ENCODE peak calls at places on chromosome 11, in nine cellular contexts. One of them, this sample, is unnamed.

GRCh38 chr11:60895687-60896086 is 10.7 kb downstream of the PRPF19 start:
- DNase-seq in neural progenitor cell: no peak
- DNase-seq in HCT116: no peak
- DNase-seq in GM23248: no peak
- DNase-seq in OCI-LY7: no peak
- DNase-seq in hepatocyte: no peak
- DNase-seq in MM.1S: no peak
- DNase-seq in PC-3: no peak
- DNase-seq in SK-N-SH: no peak
- DNase-seq in this sample: no peak

GRCh38 chr11:9962722-9963121 is 298.8 kb downstream of the SWAP70 start:
- DNase-seq in neural progenitor cell: no peak
- DNase-seq in HCT116: no peak
- DNase-seq in GM23248: no peak
- DNase-seq in OCI-LY7: peak
- DNase-seq in hepatocyte: no peak
- DNase-seq in MM.1S: peak
- DNase-seq in PC-3: no peak
- DNase-seq in SK-N-SH: no peak
- DNase-seq in this sample: no peak

GRCh38 chr11:126104420-126104819 is 41.8 kb upstream of the CDON start:
- DNase-seq in neural progenitor cell: peak
- DNase-seq in HCT116: no peak
- DNase-seq in GM23248: no peak
- DNase-seq in OCI-LY7: no peak
- DNase-seq in hepatocyte: no peak
- DNase-seq in MM.1S: peak
- DNase-seq in PC-3: no peak
- DNase-seq in SK-N-SH: no peak
- DNase-seq in this sample: peak

GRCh38 chr11:62001450-62002178 is 34.2 kb upstream of the FTH1 start:
- DNase-seq in neural progenitor cell: no peak
- DNase-seq in HCT116: no peak
- DNase-seq in GM23248: no peak
- DNase-seq in OCI-LY7: no peak
- DNase-seq in hepatocyte: peak
- DNase-seq in MM.1S: no peak
- DNase-seq in PC-3: no peak
- DNase-seq in SK-N-SH: no peak
- DNase-seq in this sample: no peak

GRCh38 chr11:2268911-2269600 is 1.3 kb downstream of the ASCL2 start:
- DNase-seq in neural progenitor cell: peak
- DNase-seq in HCT116: no peak
- DNase-seq in GM23248: peak
- DNase-seq in OCI-LY7: no peak
- DNase-seq in hepatocyte: peak
- DNase-seq in MM.1S: no peak
- DNase-seq in PC-3: peak
- DNase-seq in SK-N-SH: peak
- DNase-seq in this sample: peak

GRCh38 chr11:112085822-112086421 is 634 bp downstream of the TIMM8B start:
- DNase-seq in neural progenitor cell: no peak
- DNase-seq in HCT116: no peak
- DNase-seq in GM23248: peak
- DNase-seq in OCI-LY7: peak
- DNase-seq in hepatocyte: peak
- DNase-seq in MM.1S: peak
- DNase-seq in PC-3: peak
- DNase-seq in SK-N-SH: peak
- DNase-seq in this sample: peak

GRCh38 chr11:26704249-26704648 is 17.6 kb downstream of the SLC5A12 start:
- DNase-seq in neural progenitor cell: no peak
- DNase-seq in HCT116: no peak
- DNase-seq in GM23248: peak
- DNase-seq in OCI-LY7: no peak
- DNase-seq in hepatocyte: peak
- DNase-seq in MM.1S: no peak
- DNase-seq in PC-3: no peak
- DNase-seq in SK-N-SH: no peak
- DNase-seq in this sample: no peak

GRCh38 chr11:120974466-120974865 is 49.4 kb upstream of the TBCEL start:
- DNase-seq in neural progenitor cell: no peak
- DNase-seq in HCT116: no peak
- DNase-seq in GM23248: no peak
- DNase-seq in OCI-LY7: no peak
- DNase-seq in hepatocyte: no peak
- DNase-seq in MM.1S: no peak
- DNase-seq in PC-3: no peak
- DNase-seq in SK-N-SH: no peak
- DNase-seq in this sample: no peak

GRCh38 chr11:75233688-75234295 is 6.8 kb upstream of the TPBGL start:
- DNase-seq in neural progenitor cell: peak
- DNase-seq in HCT116: no peak
- DNase-seq in GM23248: peak
- DNase-seq in OCI-LY7: peak
- DNase-seq in hepatocyte: peak
- DNase-seq in MM.1S: peak
- DNase-seq in PC-3: peak
- DNase-seq in SK-N-SH: no peak
- DNase-seq in this sample: peak

GRCh38 chr11:2482199-2482598 is 37.4 kb downstream of the KCNQ1 start:
- DNase-seq in neural progenitor cell: no peak
- DNase-seq in HCT116: no peak
- DNase-seq in GM23248: no peak
- DNase-seq in OCI-LY7: no peak
- DNase-seq in hepatocyte: no peak
- DNase-seq in MM.1S: no peak
- DNase-seq in PC-3: no peak
- DNase-seq in SK-N-SH: no peak
- DNase-seq in this sample: no peak

GRCh38 chr11:1731451-1732059 is 18.8 kb downstream of the IFITM10 start:
- DNase-seq in neural progenitor cell: no peak
- DNase-seq in HCT116: no peak
- DNase-seq in GM23248: no peak
- DNase-seq in OCI-LY7: no peak
- DNase-seq in hepatocyte: no peak
- DNase-seq in MM.1S: no peak
- DNase-seq in PC-3: no peak
- DNase-seq in SK-N-SH: no peak
- DNase-seq in this sample: no peak

GRCh38 chr11:104033134-104033533 is 3.3 kb upstream of the DDI1 start:
- DNase-seq in neural progenitor cell: no peak
- DNase-seq in HCT116: no peak
- DNase-seq in GM23248: peak
- DNase-seq in OCI-LY7: no peak
- DNase-seq in hepatocyte: peak
- DNase-seq in MM.1S: no peak
- DNase-seq in PC-3: peak
- DNase-seq in SK-N-SH: peak
- DNase-seq in this sample: no peak
- TF ChIP-seq EZH2phosphoT487 in neural progenitor cell: no peak
- TF ChIP-seq EZH2phosphoT487 in HCT116: no peak
- TF ChIP-seq EZH2phosphoT487 in GM23248: no peak
- TF ChIP-seq EZH2phosphoT487 in OCI-LY7: no peak
- TF ChIP-seq EZH2phosphoT487 in hepatocyte: no peak
- TF ChIP-seq EZH2phosphoT487 in MM.1S: no peak
- TF ChIP-seq EZH2phosphoT487 in PC-3: no peak
- TF ChIP-seq EZH2phosphoT487 in SK-N-SH: no peak
- TF ChIP-seq EZH2phosphoT487 in this sample: no peak

DNA sequence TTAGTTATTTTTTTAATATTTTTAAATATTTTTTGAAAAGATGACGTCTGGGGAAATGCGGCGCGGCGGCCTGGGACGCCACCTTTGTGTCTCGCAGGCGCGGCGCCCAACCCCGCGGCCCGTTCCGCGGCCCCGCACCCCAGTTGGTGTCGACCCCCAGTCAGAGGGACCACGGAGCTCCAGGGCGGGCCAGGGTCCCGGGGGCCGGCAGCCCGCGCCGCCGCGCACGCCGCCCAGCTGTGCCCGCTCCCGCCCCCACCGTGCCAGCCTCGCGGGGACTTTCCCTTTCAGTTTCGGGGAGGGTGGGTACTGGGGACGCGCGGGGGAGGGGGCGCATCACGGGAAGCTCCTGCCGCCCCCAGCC is 1.6 kb downstream of the CCND1 start:
- DNase-seq in neural progenitor cell: peak
- DNase-seq in HCT116: no peak
- DNase-seq in GM23248: peak
- DNase-seq in OCI-LY7: no peak
- DNase-seq in hepatocyte: peak
- DNase-seq in MM.1S: peak
- DNase-seq in PC-3: no peak
- DNase-seq in SK-N-SH: peak
- DNase-seq in this sample: peak
- H3K27ac ChIP-seq in neural progenitor cell: no peak
- H3K27ac ChIP-seq in HCT116: peak
- H3K27ac ChIP-seq in GM23248: peak
- H3K27ac ChIP-seq in OCI-LY7: no peak
- H3K27ac ChIP-seq in hepatocyte: peak
- H3K27ac ChIP-seq in MM.1S: no peak
- H3K27ac ChIP-seq in PC-3: peak
- H3K27ac ChIP-seq in SK-N-SH: peak
- H3K27ac ChIP-seq in this sample: no peak

GRCh38 chr11:64870176-64870892 is 8.1 kb downstream of the EHD1 start:
- DNase-seq in neural progenitor cell: peak
- DNase-seq in HCT116: no peak
- DNase-seq in GM23248: peak
- DNase-seq in OCI-LY7: no peak
- DNase-seq in hepatocyte: peak
- DNase-seq in MM.1S: no peak
- DNase-seq in PC-3: peak
- DNase-seq in SK-N-SH: no peak
- DNase-seq in this sample: no peak
- H3K4me3 ChIP-seq in neural progenitor cell: no peak
- H3K4me3 ChIP-seq in HCT116: no peak
- H3K4me3 ChIP-seq in GM23248: peak
- H3K4me3 ChIP-seq in OCI-LY7: peak
- H3K4me3 ChIP-seq in hepatocyte: no peak
- H3K4me3 ChIP-seq in MM.1S: no peak
- H3K4me3 ChIP-seq in PC-3: peak
- H3K4me3 ChIP-seq in SK-N-SH: no peak
- H3K4me3 ChIP-seq in this sample: no peak

GRCh38 chr11:96430668-96431067 is 40.9 kb downstream of the JRKL start:
- DNase-seq in neural progenitor cell: no peak
- DNase-seq in HCT116: no peak
- DNase-seq in GM23248: no peak
- DNase-seq in OCI-LY7: no peak
- DNase-seq in hepatocyte: no peak
- DNase-seq in MM.1S: no peak
- DNase-seq in PC-3: no peak
- DNase-seq in SK-N-SH: no peak
- DNase-seq in this sample: no peak

GRCh38 chr11:96424693-96425092 is 34.9 kb downstream of the JRKL start:
- DNase-seq in neural progenitor cell: no peak
- DNase-seq in HCT116: no peak
- DNase-seq in GM23248: peak
- DNase-seq in OCI-LY7: no peak
- DNase-seq in hepatocyte: no peak
- DNase-seq in MM.1S: no peak
- DNase-seq in PC-3: peak
- DNase-seq in SK-N-SH: no peak
- DNase-seq in this sample: no peak

DNA sequence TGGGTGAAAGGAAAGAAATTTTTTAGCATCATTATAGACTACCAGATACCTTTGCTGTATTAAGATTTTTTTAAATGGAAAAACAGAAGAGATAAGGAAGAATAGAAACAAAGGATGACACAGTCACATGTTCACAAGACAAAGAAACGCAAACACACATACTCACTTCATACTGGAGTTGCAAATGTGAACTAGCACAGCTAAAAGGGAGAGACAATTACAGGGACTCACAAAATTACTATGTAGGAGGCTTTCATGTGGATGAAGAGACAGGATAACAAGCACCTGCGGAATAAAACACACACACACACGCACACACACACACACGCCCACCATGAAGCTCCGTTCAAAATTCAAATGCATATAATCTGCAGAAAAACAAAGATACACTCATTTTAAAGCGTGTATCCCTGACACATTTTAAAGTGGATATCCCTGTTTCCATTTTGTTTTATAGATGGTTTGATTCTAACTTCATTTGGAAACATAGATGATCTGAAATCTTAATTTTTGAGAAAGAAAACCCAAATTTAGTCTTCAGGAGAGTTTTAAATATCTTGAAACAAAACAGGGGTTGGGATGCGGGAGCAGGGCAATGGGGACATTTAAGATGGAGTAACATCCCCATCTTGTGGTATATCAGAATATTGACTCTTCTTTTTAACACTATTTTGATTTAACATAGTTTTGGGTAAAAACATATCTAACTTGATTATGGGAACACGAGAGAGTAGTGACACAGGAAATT is 36.7 kb downstream of the JRKL start:
- DNase-seq in neural progenitor cell: peak
- DNase-seq in HCT116: peak
- DNase-seq in GM23248: peak
- DNase-seq in OCI-LY7: peak
- DNase-seq in hepatocyte: peak
- DNase-seq in MM.1S: peak
- DNase-seq in PC-3: peak
- DNase-seq in SK-N-SH: peak
- DNase-seq in this sample: peak
- TF ChIP-seq EZH2phosphoT487 in neural progenitor cell: no peak
- TF ChIP-seq EZH2phosphoT487 in HCT116: no peak
- TF ChIP-seq EZH2phosphoT487 in GM23248: no peak
- TF ChIP-seq EZH2phosphoT487 in OCI-LY7: no peak
- TF ChIP-seq EZH2phosphoT487 in hepatocyte: no peak
- TF ChIP-seq EZH2phosphoT487 in MM.1S: no peak
- TF ChIP-seq EZH2phosphoT487 in PC-3: no peak
- TF ChIP-seq EZH2phosphoT487 in SK-N-SH: no peak
- TF ChIP-seq EZH2phosphoT487 in this sample: no peak

This sample was measured in GM23338.